ENCODE peak calls at places on chromosomes 16 and 17, in seven cellular contexts. One of them, this sample, is unnamed.
A peak's percentile ranks its signal among the peaks of the same experiment; 100 is the strongest.

GRCh38 chr17:33039874-33040273 is 48.2 kb downstream of the SPACA3 start:
- DNase-seq in H1: no peak
- DNase-seq in SK-N-SH: no peak
- DNase-seq in GM12878: no peak
- DNase-seq in HepG2: no peak
- DNase-seq in K562: no peak
- DNase-seq in HCT116: no peak
- DNase-seq in this sample: no peak

GRCh38 chr16:27671410-27671809 is 121.5 kb downstream of the KATNIP start:
- DNase-seq in SK-N-SH: no peak
- DNase-seq in GM12878: no peak
- DNase-seq in K562: no peak
- DNase-seq in HepG2: peak; percentile 41
- DNase-seq in HCT116: no peak
- DNase-seq in H1: no peak
- DNase-seq in this sample: no peak

GRCh38 chr16:69917739-69918138 is 33.4 kb upstream of the CLEC18A start:
- DNase-seq in K562: no peak
- DNase-seq in HepG2: no peak
- DNase-seq in GM12878: no peak
- DNase-seq in HCT116: no peak
- DNase-seq in SK-N-SH: no peak
- DNase-seq in H1: peak; percentile 46
- DNase-seq in this sample: no peak

GRCh38 chr17:55722742-55723487 is at the start of gene TMEM100:
- DNase-seq in HCT116: no peak
- DNase-seq in H1: no peak
- DNase-seq in K562: peak; percentile 26
- DNase-seq in HepG2: no peak
- DNase-seq in SK-N-SH: peak; percentile 32
- DNase-seq in GM12878: no peak
- DNase-seq in this sample: no peak

GRCh38 chr17:1110844-1111598 is 68.8 kb downstream of the ABR start:
- DNase-seq in K562: no peak
- DNase-seq in H1: no peak
- DNase-seq in HepG2: peak; percentile 79
- DNase-seq in GM12878: no peak
- DNase-seq in SK-N-SH: peak; percentile 65
- DNase-seq in HCT116: peak; percentile 88
- DNase-seq in this sample: no peak

GRCh38 chr17:61463068-61463980 is 11.1 kb downstream of the TBX4 start:
- DNase-seq in SK-N-SH: no peak
- DNase-seq in K562: peak; percentile 48
- DNase-seq in H1: no peak
- DNase-seq in GM12878: no peak
- DNase-seq in HepG2: no peak
- DNase-seq in HCT116: no peak
- DNase-seq in this sample: no peak

GRCh38 chr17:46875849-46876352 is 24.5 kb downstream of the WNT9B start:
- DNase-seq in K562: no peak
- DNase-seq in HCT116: no peak
- DNase-seq in HepG2: no peak
- DNase-seq in SK-N-SH: no peak
- DNase-seq in H1: no peak
- DNase-seq in GM12878: no peak
- DNase-seq in this sample: no peak

GRCh38 chr17:21239680-21240374 is 13.4 kb downstream of the NATD1 start:
- DNase-seq in HCT116: no peak
- DNase-seq in SK-N-SH: peak; percentile 74
- DNase-seq in K562: peak; percentile 48
- DNase-seq in H1: no peak
- DNase-seq in HepG2: peak; percentile 32
- DNase-seq in GM12878: no peak
- DNase-seq in this sample: peak; percentile 38

GRCh38 chr17:8073627-8074485 is 13.7 kb downstream of the ALOX12B start:
- DNase-seq in HCT116: peak; percentile 44
- DNase-seq in HepG2: peak; percentile 32
- DNase-seq in H1: no peak
- DNase-seq in GM12878: no peak
- DNase-seq in K562: peak; percentile 70
- DNase-seq in SK-N-SH: peak; percentile 89
- DNase-seq in this sample: peak; percentile 66

GRCh38 chr17:43576563-43577229 is 30.6 kb upstream of the ETV4 start:
- DNase-seq in SK-N-SH: peak; percentile 83
- DNase-seq in HCT116: peak; percentile 69
- DNase-seq in HepG2: peak; percentile 88
- DNase-seq in H1: peak; percentile 73
- DNase-seq in GM12878: peak; percentile 49
- DNase-seq in K562: peak; percentile 92
- DNase-seq in this sample: peak; percentile 81

GRCh38 chr17:45276031-45276430 is 14.1 kb upstream of the SPATA32 start:
- DNase-seq in K562: no peak
- DNase-seq in HCT116: no peak
- DNase-seq in SK-N-SH: no peak
- DNase-seq in H1: no peak
- DNase-seq in HepG2: no peak
- DNase-seq in GM12878: no peak
- DNase-seq in this sample: no peak

GRCh38 chr16:84618428-84619102 is 687 bp upstream of the COTL1 start:
- DNase-seq in H1: peak; percentile 54
- DNase-seq in SK-N-SH: peak; percentile 63
- DNase-seq in K562: peak; percentile 75
- DNase-seq in HepG2: peak; percentile 65
- DNase-seq in GM12878: no peak
- DNase-seq in HCT116: peak; percentile 99
- DNase-seq in this sample: peak; percentile 72

GRCh38 chr17:49443862-49444261 is 29.2 kb upstream of the PHB1 start:
- DNase-seq in GM12878: no peak
- DNase-seq in H1: no peak
- DNase-seq in HCT116: no peak
- DNase-seq in K562: no peak
- DNase-seq in HepG2: peak; percentile 43
- DNase-seq in SK-N-SH: no peak
- DNase-seq in this sample: no peak

GRCh38 chr17:68592667-68593330 is 8.4 kb downstream of the FAM20A start:
- DNase-seq in GM12878: no peak
- DNase-seq in HepG2: no peak
- DNase-seq in H1: no peak
- DNase-seq in K562: no peak
- DNase-seq in HCT116: no peak
- DNase-seq in SK-N-SH: no peak
- DNase-seq in this sample: no peak

GRCh38 chr17:35097776-35098175 is 21.9 kb downstream of the RAD51D start:
- DNase-seq in HepG2: no peak
- DNase-seq in GM12878: no peak
- DNase-seq in HCT116: no peak
- DNase-seq in K562: no peak
- DNase-seq in H1: no peak
- DNase-seq in SK-N-SH: no peak
- DNase-seq in this sample: no peak

GRCh38 chr16:85231959-85232358 is 119.7 kb upstream of the CIBAR2 start:
- DNase-seq in SK-N-SH: no peak
- DNase-seq in GM12878: no peak
- DNase-seq in HepG2: no peak
- DNase-seq in HCT116: no peak
- DNase-seq in H1: no peak
- DNase-seq in K562: no peak
- DNase-seq in this sample: no peak

GRCh38 chr17:63246344-63246743 is 199.8 kb downstream of the CYB561 start:
- DNase-seq in K562: no peak
- DNase-seq in GM12878: no peak
- DNase-seq in HepG2: no peak
- DNase-seq in SK-N-SH: peak; percentile 55
- DNase-seq in H1: no peak
- DNase-seq in HCT116: no peak
- DNase-seq in this sample: no peak

GRCh38 chr17:10523043-10523442 is 4.7 kb upstream of the MYH1 start:
- DNase-seq in SK-N-SH: no peak
- DNase-seq in GM12878: no peak
- DNase-seq in H1: no peak
- DNase-seq in HepG2: no peak
- DNase-seq in HCT116: no peak
- DNase-seq in K562: no peak
- DNase-seq in this sample: no peak

GRCh38 chr16:84098939-84099338 is 17.8 kb downstream of the MBTPS1 start:
- DNase-seq in HCT116: no peak
- DNase-seq in SK-N-SH: no peak
- DNase-seq in H1: no peak
- DNase-seq in GM12878: no peak
- DNase-seq in K562: no peak
- DNase-seq in HepG2: no peak
- DNase-seq in this sample: no peak

GRCh38 chr17:37360632-37361031 is 15.2 kb upstream of the C17orf78 start:
- DNase-seq in HepG2: no peak
- DNase-seq in K562: no peak
- DNase-seq in SK-N-SH: no peak
- DNase-seq in GM12878: no peak
- DNase-seq in H1: no peak
- DNase-seq in HCT116: no peak
- DNase-seq in this sample: no peak

GRCh38 chr17:75047398-75048098 is 523 bp downstream of the KCTD2 start:
- DNase-seq in H1: no peak
- DNase-seq in HCT116: no peak
- DNase-seq in HepG2: no peak
- DNase-seq in K562: peak; percentile 67
- DNase-seq in GM12878: no peak
- DNase-seq in SK-N-SH: no peak
- DNase-seq in this sample: no peak

GRCh38 chr16:14449790-14450463 is 180.1 kb downstream of the PARN start:
- DNase-seq in SK-N-SH: no peak
- DNase-seq in HepG2: no peak
- DNase-seq in H1: no peak
- DNase-seq in GM12878: no peak
- DNase-seq in HCT116: no peak
- DNase-seq in K562: no peak
- DNase-seq in this sample: no peak

GRCh38 chr17:6755731-6756184 is at the start of gene XAF1:
- DNase-seq in GM12878: peak; percentile 40
- DNase-seq in K562: no peak
- DNase-seq in HepG2: no peak
- DNase-seq in H1: no peak
- DNase-seq in SK-N-SH: no peak
- DNase-seq in HCT116: no peak
- DNase-seq in this sample: no peak

GRCh38 chr17:45384047-45384799 is 48.4 kb downstream of the ARHGAP27 start:
- DNase-seq in SK-N-SH: no peak
- DNase-seq in K562: no peak
- DNase-seq in HCT116: no peak
- DNase-seq in HepG2: no peak
- DNase-seq in H1: no peak
- DNase-seq in GM12878: no peak
- DNase-seq in this sample: no peak

GRCh38 chr16:30582611-30583340 is 2.7 kb downstream of the ZNF785 start:
- DNase-seq in HepG2: no peak
- DNase-seq in K562: no peak
- DNase-seq in GM12878: no peak
- DNase-seq in HCT116: no peak
- DNase-seq in SK-N-SH: no peak
- DNase-seq in H1: no peak
- DNase-seq in this sample: no peak

GRCh38 chr16:50065624-50066481 is at the start of gene HEATR3:
- DNase-seq in H1: peak; percentile 84
- DNase-seq in SK-N-SH: peak; percentile 97
- DNase-seq in HCT116: peak; percentile 87
- DNase-seq in HepG2: peak; percentile 88
- DNase-seq in K562: peak; percentile 97
- DNase-seq in GM12878: peak; percentile 82
- DNase-seq in this sample: peak; percentile 80

GRCh38 chr17:74276051-74276476 is 2.0 kb downstream of the DNAI2 start:
- DNase-seq in SK-N-SH: no peak
- DNase-seq in H1: no peak
- DNase-seq in HCT116: no peak
- DNase-seq in K562: no peak
- DNase-seq in HepG2: no peak
- DNase-seq in GM12878: no peak
- DNase-seq in this sample: no peak

GRCh38 chr16:80122155-80122554 is 418.6 kb upstream of the DYNLRB2 start:
- DNase-seq in HepG2: no peak
- DNase-seq in K562: no peak
- DNase-seq in SK-N-SH: peak; percentile 40
- DNase-seq in HCT116: no peak
- DNase-seq in H1: no peak
- DNase-seq in GM12878: no peak
- DNase-seq in this sample: no peak

GRCh38 chr16:68961778-68962402 is 118.6 kb downstream of the TANGO6 start:
- DNase-seq in HepG2: no peak
- DNase-seq in GM12878: no peak
- DNase-seq in H1: no peak
- DNase-seq in K562: no peak
- DNase-seq in HCT116: no peak
- DNase-seq in SK-N-SH: no peak
- DNase-seq in this sample: no peak

GRCh38 chr17:30956764-30957374 is 14.0 kb upstream of the RNF135 start:
- DNase-seq in HepG2: no peak
- DNase-seq in SK-N-SH: no peak
- DNase-seq in H1: no peak
- DNase-seq in K562: no peak
- DNase-seq in GM12878: no peak
- DNase-seq in HCT116: no peak
- DNase-seq in this sample: no peak
- TF ChIP-seq JUND in HepG2: no peak
- TF ChIP-seq JUND in SK-N-SH: no peak
- TF ChIP-seq JUND in H1: no peak
- TF ChIP-seq JUND in K562: no peak
- TF ChIP-seq JUND in GM12878: no peak
- TF ChIP-seq JUND in HCT116: no peak
- TF ChIP-seq JUND in this sample: no peak

DNA sequence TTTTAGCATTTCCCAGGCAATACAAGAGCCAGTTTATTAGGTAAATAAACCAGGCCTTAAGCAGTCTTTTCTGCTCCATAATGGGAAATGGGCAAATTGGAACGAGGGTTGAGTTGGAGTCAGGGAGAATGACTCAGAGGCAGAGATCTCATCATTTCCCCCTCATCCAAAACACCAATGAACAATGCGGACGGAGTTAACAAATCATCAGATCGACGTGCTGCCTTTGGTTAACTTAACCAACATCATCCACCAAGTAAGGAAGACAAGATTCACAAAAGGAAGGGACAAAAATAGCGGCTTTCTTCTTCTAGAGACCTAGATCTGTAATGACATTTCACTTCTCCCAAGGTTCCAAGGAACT is 243.5 kb downstream of the STX8 start:
- DNase-seq in H1: no peak
- DNase-seq in HCT116: no peak
- DNase-seq in K562: no peak
- DNase-seq in GM12878: no peak
- DNase-seq in HepG2: no peak
- DNase-seq in SK-N-SH: no peak
- DNase-seq in this sample: no peak
- TF ChIP-seq JUND in H1: no peak
- TF ChIP-seq JUND in HCT116: no peak
- TF ChIP-seq JUND in K562: no peak
- TF ChIP-seq JUND in GM12878: no peak
- TF ChIP-seq JUND in HepG2: no peak
- TF ChIP-seq JUND in SK-N-SH: no peak
- TF ChIP-seq JUND in this sample: no peak

GRCh38 chr17:79851461-79851817 is 12.2 kb upstream of the CBX4 start:
- DNase-seq in HCT116: peak; percentile 91
- DNase-seq in HepG2: no peak
- DNase-seq in H1: no peak
- DNase-seq in SK-N-SH: no peak
- DNase-seq in GM12878: no peak
- DNase-seq in K562: no peak
- DNase-seq in this sample: no peak
- TF ChIP-seq JUND in HCT116: no peak
- TF ChIP-seq JUND in HepG2: no peak
- TF ChIP-seq JUND in H1: no peak
- TF ChIP-seq JUND in SK-N-SH: no peak
- TF ChIP-seq JUND in GM12878: no peak
- TF ChIP-seq JUND in K562: no peak
- TF ChIP-seq JUND in this sample: no peak

GRCh38 chr17:39687546-39688474 is at the start of gene PGAP3:
- DNase-seq in K562: peak; percentile 94
- DNase-seq in HepG2: peak; percentile 95
- DNase-seq in HCT116: peak; percentile 91
- DNase-seq in GM12878: peak; percentile 78
- DNase-seq in H1: peak; percentile 85
- DNase-seq in SK-N-SH: peak; percentile 96
- DNase-seq in this sample: peak; percentile 97
- TF ChIP-seq JUND in K562: no peak
- TF ChIP-seq JUND in HepG2: no peak
- TF ChIP-seq JUND in HCT116: no peak
- TF ChIP-seq JUND in GM12878: no peak
- TF ChIP-seq JUND in H1: no peak
- TF ChIP-seq JUND in SK-N-SH: no peak
- TF ChIP-seq JUND in this sample: no peak

This sample was measured in T47D.